ENCODE peak calls at places on chromosomes 12 and 14, in seven cellular contexts. Y, F, I, E, V, K and H are unnamed samples. For H3K4me1, the result is how much of the 10 kb centered on the place peaks cover.

GRCh38 chr12:84738481-84738972 is 174.1 kb downstream of the SLC6A15 start:
- DNase-seq in K (peak), E (no peak), Y (no peak), I (peak), F (no peak), V (no peak), H (no peak)

GRCh38 chr12:6946033-6946919 is 2.5 kb downstream of the C12orf57 start:
- DNase-seq in V (peak), I (no peak), Y (no peak), K (peak), E (no peak), F (no peak), H (peak)

GRCh38 chr12:111424793-111425251 is 19.1 kb downstream of the SH2B3 start:
- DNase-seq in Y (no peak), K (peak), V (no peak), F (no peak), E (no peak), I (no peak), H (no peak)

GRCh38 chr12:130838284-130838950 is 633 bp downstream of the STX2 start:
- DNase-seq in Y (no peak), F (peak), I (no peak), V (no peak), K (peak), E (no peak), H (peak)

GRCh38 chr12:31965090-31965489 is 5.9 kb downstream of the RESF1 start:
- DNase-seq in F (no peak), Y (no peak), K (peak), V (no peak), E (no peak), I (no peak), H (peak)

GRCh38 chr12:67531051-67531450 is 117.5 kb upstream of the DYRK2 start:
- DNase-seq in V (no peak), I (no peak), F (no peak), E (no peak), Y (no peak), K (no peak), H (no peak)

GRCh38 chr14:60805881-60806569 is 71.5 kb downstream of the MNAT1 start:
- DNase-seq in I (peak), K (no peak), E (no peak), F (no peak), Y (no peak), V (no peak), H (no peak)

GRCh38 chr14:99513946-99514551 is 32.8 kb downstream of the CCNK start:
- DNase-seq in V (no peak), F (no peak), K (no peak), E (peak), I (no peak), Y (no peak), H (no peak)

GRCh38 chr12:76219806-76220205 is 128.4 kb downstream of the BBS10 start:
- DNase-seq in E (no peak), F (no peak), K (no peak), V (no peak), I (no peak), Y (no peak), H (no peak)

GRCh38 chr12:13187399-13187798 is 9.1 kb upstream of the EMP1 start:
- DNase-seq in E (no peak), I (no peak), V (no peak), K (no peak), Y (no peak), F (no peak), H (no peak)

GRCh38 chr12:53071591-53072551 is 7.3 kb downstream of the SPRYD3 start:
- DNase-seq in K (no peak), V (no peak), I (peak), Y (no peak), F (peak), E (peak), H (no peak)

GRCh38 chr14:49497725-49498348 is 88.3 kb downstream of the RPS29 start:
- DNase-seq in E (no peak), I (peak), F (no peak), Y (no peak), V (no peak), K (peak), H (no peak)

GRCh38 chr12:116455540-116456306 is 103.5 kb upstream of the MAP1LC3B2 start:
- DNase-seq in E (peak), Y (no peak), K (peak), V (no peak), I (peak), F (peak), H (no peak)

GRCh38 chr12:114213055-114213561 is 192.8 kb downstream of the TBX5 start:
- DNase-seq in E (no peak), F (no peak), Y (no peak), V (no peak), I (no peak), K (no peak), H (no peak)

GRCh38 chr12:104180389-104180788 is 35.2 kb upstream of the TXNRD1 start:
- DNase-seq in E (no peak), F (no peak), V (no peak), K (no peak), Y (no peak), I (peak), H (no peak)

DNA sequence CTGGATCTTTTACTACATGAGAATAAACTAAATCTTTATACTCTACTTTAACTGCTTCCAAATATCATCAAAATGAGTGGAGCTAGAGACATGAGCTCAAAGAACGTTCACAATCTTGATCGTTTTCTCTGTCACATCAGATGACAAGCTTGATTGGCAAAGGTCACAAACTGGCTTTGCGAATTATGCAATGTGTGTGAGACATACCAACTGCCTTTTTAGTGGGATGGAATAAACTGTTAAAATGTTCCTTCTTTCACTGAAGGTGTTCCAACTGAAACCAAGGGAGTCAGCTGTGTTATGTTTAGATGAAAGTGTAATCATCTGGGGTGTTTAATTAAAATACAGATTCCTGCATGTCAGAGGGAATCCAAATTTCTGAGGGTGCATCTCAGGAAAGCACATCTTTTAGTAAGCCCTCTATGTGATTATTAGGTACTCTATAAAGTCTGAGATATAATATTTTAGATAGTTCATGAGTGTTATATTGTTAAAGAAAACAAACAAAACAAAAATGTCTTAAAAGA is 21.9 kb downstream of the KITLG start:
- DNase-seq in F (no peak), I (no peak), K (no peak), E (no peak), Y (no peak), V (no peak), H (no peak)
- H3K27ac ChIP-seq in F (no peak), I (no peak), K (no peak), E (no peak), Y (no peak), V (no peak), H (no peak)

DNA sequence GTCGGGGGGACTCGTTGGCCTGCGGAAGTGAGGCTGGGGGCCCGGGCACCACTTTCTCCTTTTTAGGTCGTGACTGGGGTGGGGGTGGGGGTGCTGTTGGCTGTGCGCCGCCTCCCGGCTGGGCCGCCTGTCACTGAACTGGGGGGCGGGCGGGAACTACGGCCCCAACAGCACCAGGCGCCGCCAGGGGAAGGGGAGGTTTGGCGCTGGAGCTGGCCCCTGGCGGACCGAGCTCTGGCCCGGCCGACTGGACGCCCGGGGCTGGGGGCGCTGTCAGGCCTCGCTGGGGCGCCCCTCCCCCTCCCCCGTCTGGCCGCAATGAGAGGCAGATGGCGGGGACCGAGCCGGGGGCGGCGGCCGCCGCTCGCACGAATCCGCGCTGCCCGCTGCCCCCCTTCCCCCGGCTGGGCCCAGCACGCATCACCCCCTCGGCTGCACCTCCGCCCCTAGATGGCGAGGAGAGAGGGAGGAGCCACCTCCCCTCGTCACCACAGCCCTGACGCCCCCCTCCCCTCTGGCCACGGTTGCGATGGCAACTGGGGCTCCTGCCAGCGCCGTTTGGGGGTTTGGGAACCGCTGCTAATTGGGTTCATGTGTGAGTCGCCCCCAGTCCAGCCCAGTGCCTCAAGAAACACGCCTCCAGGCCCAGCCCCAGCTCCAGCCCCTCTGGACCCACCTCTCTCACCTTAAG is 723 bp downstream of the NFATC4 start:
- DNase-seq in I (peak), Y (no peak), F (peak), E (peak), V (no peak), K (peak), H (no peak)
- H3K4me1 ChIP-seq in I (under half), Y (under half), F (under half), E (under half), V (under half), K (under half), H (under half)

GRCh38 chr12:1474059-1474537 is 120.3 kb downstream of the FBXL14 start:
- DNase-seq in E (no peak), F (no peak), V (no peak), I (peak), Y (no peak), K (peak), H (no peak)
- H3K4me3 ChIP-seq in E (no peak), F (no peak), V (no peak), I (peak), Y (no peak), K (no peak), H (no peak)

DNA sequence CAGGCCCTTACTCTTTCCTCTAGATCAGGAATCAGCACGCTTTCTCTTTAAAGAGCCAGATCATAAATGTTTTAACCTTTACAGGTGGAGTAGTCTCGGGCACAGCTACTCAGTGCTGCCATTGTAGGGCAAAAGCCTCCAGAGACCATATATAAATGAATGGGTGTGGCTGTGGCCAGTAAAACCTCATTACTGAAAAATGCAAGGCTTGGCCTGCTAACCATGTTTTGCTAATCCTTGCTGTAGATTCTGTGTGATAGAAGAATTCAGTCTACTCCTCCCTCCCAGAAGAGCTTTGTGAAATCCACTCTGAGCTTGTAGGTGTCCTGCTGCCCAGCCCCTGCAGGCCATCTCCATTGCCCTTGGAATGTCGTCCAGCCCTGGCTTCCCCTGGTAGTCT is 58.1 kb downstream of the HSP90AA1 start:
- DNase-seq in F (no peak), Y (no peak), K (no peak), I (peak), V (no peak), E (no peak), H (no peak)
- H3K27ac ChIP-seq in F (no peak), Y (peak), K (no peak), I (peak), V (peak), E (no peak), H (no peak)

GRCh38 chr14:75299064-75299463 is 20.4 kb downstream of the FOS start:
- DNase-seq in V (no peak), F (peak), E (peak), Y (no peak), I (peak), K (no peak), H (no peak)
- H3K4me1 ChIP-seq in V (under half), F (under half), E (under half), Y (under half), I (under half), K (under half), H (under half)

DNA sequence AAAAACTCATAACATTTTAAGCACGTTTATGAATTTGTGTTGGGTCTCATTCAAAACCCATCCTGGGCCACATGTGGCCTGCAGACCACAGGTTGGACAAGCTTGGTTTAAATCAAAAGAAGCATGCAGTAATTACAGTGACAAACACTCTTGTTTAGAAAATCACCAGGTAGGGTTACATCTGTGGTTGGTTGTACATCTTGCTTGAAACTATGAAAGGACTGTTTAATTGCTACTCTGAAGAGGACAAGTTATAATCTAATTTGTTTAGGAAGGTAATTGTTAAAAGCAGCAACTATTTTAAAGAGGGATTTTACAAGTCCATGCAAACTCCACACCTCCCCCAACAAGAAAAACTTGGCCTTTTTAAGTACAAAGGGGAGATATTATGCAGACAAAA is 4.0 kb downstream of the TRIP11 start:
- DNase-seq in K (no peak), F (no peak), I (no peak), E (no peak), Y (no peak), V (no peak), H (no peak)
- H3K4me3 ChIP-seq in K (no peak), F (no peak), I (no peak), E (no peak), Y (no peak), V (no peak), H (no peak)

GRCh38 chr12:30823140-30823669 is 68.5 kb upstream of the CAPRIN2 start:
- DNase-seq in V (no peak), K (peak), E (peak), I (no peak), Y (no peak), F (peak), H (no peak)
- H3K27ac ChIP-seq in V (no peak), K (no peak), E (peak), I (no peak), Y (peak), F (peak), H (no peak)